ENCODE peak calls at places on chromosomes 1 and 21, in five cellular contexts. B, E, C, H and D are unnamed samples.

GRCh38 chr1:155126494-155127104 is 1.1 kb upstream of the EFNA1 start:
- DNase-seq in B (peak), E (peak), C (peak), H (no peak), D (peak)

GRCh38 chr21:36663033-36663855 is 35.7 kb upstream of the SIM2 start:
- DNase-seq in B (no peak), E (no peak), C (peak), H (no peak), D (no peak)

GRCh38 chr1:159978107-159978398 is 24.0 kb upstream of the SLAMF9 start:
- DNase-seq in B (no peak), E (no peak), C (no peak), H (no peak), D (no peak)

GRCh38 chr21:26513212-26513611 is 59.9 kb downstream of the CYYR1 start:
- DNase-seq in B (no peak), E (no peak), C (peak), H (peak), D (no peak)

GRCh38 chr1:61436016-61436415 is 288.9 kb downstream of the TM2D1 start:
- DNase-seq in B (no peak), E (no peak), C (no peak), H (no peak), D (no peak)

GRCh38 chr1:78493456-78493855 is 2.7 kb downstream of the PTGFR start:
- DNase-seq in B (no peak), E (no peak), C (peak), H (no peak), D (no peak)

GRCh38 chr1:7650801-7651200 is 120.3 kb upstream of the VAMP3 start:
- DNase-seq in B (peak), E (no peak), C (no peak), H (no peak), D (no peak)

GRCh38 chr1:26017606-26018005 is 4.0 kb upstream of the EXTL1 start:
- DNase-seq in B (no peak), E (no peak), C (no peak), H (no peak), D (no peak)

GRCh38 chr1:180415985-180416633 is 86.3 kb downstream of the ACBD6 start:
- DNase-seq in B (no peak), E (no peak), C (peak), H (peak), D (no peak)

GRCh38 chr1:8412183-8412831 is 94.4 kb downstream of the SLC45A1 start:
- DNase-seq in B (no peak), E (no peak), C (peak), H (peak), D (no peak)

GRCh38 chr1:172002725-172003345 is 161.5 kb downstream of the DNM3 start:
- DNase-seq in B (no peak), E (peak), C (peak), H (no peak), D (peak)